ENCODE peak calls at places on chromosomes 5 and 9, in five cellular contexts. J is NCI-H345; R is occipital lobe; S is fibroblast of pulmonary artery; O is stimulated activated CD4-positive, alpha-beta T cell treated with anti-CD3 and anti-CD28 coated beads, Interleukin-12 subunit alpha, Interleukin-12 subunit beta, amount 100 ng/mL, for 48 hours. C is an unnamed sample.

GRCh38 chr5:3340471-3340870 is 255.2 kb upstream of the IRX1 start:
- DNase-seq in J (no peak), R (no peak), S (no peak), O (no peak), C (no peak)

GRCh38 chr5:61178702-61179101 is 16.4 kb upstream of the SMIM15 start:
- DNase-seq in J (no peak), R (no peak), S (no peak), O (no peak), C (no peak)

GRCh38 chr5:149365418-149365817 is 7.6 kb downstream of the PCYOX1L start:
- DNase-seq in J (no peak), R (no peak), S (no peak), O (no peak), C (no peak)

GRCh38 chr5:151253604-151253948 is 591 bp downstream of the GM2A start:
- DNase-seq in J (no peak), R (no peak), S (no peak), O (no peak), C (no peak)

GRCh38 chr5:170612256-170612656 is 108.4 kb downstream of the KCNIP1 start:
- DNase-seq in J (peak; percentile 6), R (no peak), S (no peak), O (no peak), C (no peak)

GRCh38 chr5:107104040-107104773 is 566.5 kb downstream of the EFNA5 start:
- DNase-seq in J (no peak), R (no peak), S (no peak), O (no peak), C (no peak)

GRCh38 chr5:23389543-23390215 is 117.7 kb upstream of the PRDM9 start:
- DNase-seq in J (peak; percentile 49), R (peak; percentile 8), S (peak; percentile 25), O (no peak), C (no peak)

GRCh38 chr5:177959315-177959714 is 36.7 kb downstream of the PROP1 start:
- DNase-seq in J (no peak), R (no peak), S (no peak), O (no peak), C (no peak)

GRCh38 chr5:139698461-139699146 is 50.5 kb downstream of the CXXC5 start:
- DNase-seq in J (peak; percentile 56), R (peak; percentile 71), S (peak; percentile 71), O (no peak), C (no peak)

GRCh38 chr5:163401271-163401670 is 36.1 kb upstream of the CCNG1 start:
- DNase-seq in J (no peak), R (no peak), S (no peak), O (no peak), C (no peak)

GRCh38 chr5:159210306-159210722 is 961 bp upstream of the RNF145 start:
- DNase-seq in J (no peak), R (no peak), S (no peak), O (no peak), C (no peak)

GRCh38 chr5:33441241-33441844 is 578 bp downstream of the TARS1 start:
- DNase-seq in J (peak; percentile 47), R (no peak), S (no peak), O (peak; percentile 25), C (no peak)

GRCh38 chr9:89495824-89496555 is 1.9 kb downstream of the SEMA4D start:
- DNase-seq in J (no peak), R (no peak), S (no peak), O (no peak), C (no peak)

GRCh38 chr9:19913151-19913550 is 124.3 kb upstream of the SLC24A2 start:
- DNase-seq in J (no peak), R (no peak), S (no peak), O (no peak), C (peak; percentile 5)

GRCh38 chr5:111703662-111704061 is 53.3 kb downstream of the NREP start:
- DNase-seq in J (no peak), R (no peak), S (no peak), O (no peak), C (no peak)

GRCh38 chr9:121844090-121844489 is 192.7 kb downstream of the DAB2IP start:
- DNase-seq in J (peak; percentile 10), R (no peak), S (peak; percentile 50), O (no peak), C (no peak)

GRCh38 chr5:181088289-181088688 is 42.7 kb downstream of the OR2V1 start:
- DNase-seq in J (no peak), R (no peak), S (no peak), O (no peak), C (peak; percentile 78)